ENCODE peak calls at places on chromosomes 7 and 10, in seven cellular contexts. C is GM23248, Y is endothelial cell of umbilical vein, O is lower lobe of right lung, P is body of pancreas, J is IMR-90, M is neuronal stem cell. B is an unnamed sample.

GRCh38 chr10:34964166-34964800 is 125.9 kb downstream of the CUL2 start:
- DNase-seq in J (no peak), Y (no peak), C (no peak), M (no peak), P (no peak), O (no peak), B (no peak)

GRCh38 chr10:12144538-12144937 is 15.1 kb downstream of the SEC61A2 start:
- DNase-seq in O (no peak), M (no peak), P (no peak), C (no peak), J (no peak), Y (no peak), B (no peak)

GRCh38 chr10:43259981-43260761 is 6.7 kb downstream of the RASGEF1A start:
- DNase-seq in C (no peak), O (no peak), P (peak; percentile 52), J (no peak), M (no peak), Y (no peak), B (no peak)

GRCh38 chr10:58979713-58980112 is 196.7 kb upstream of the PHYHIPL start:
- DNase-seq in Y (no peak), M (no peak), O (no peak), C (no peak), J (no peak), P (no peak), B (no peak)

GRCh38 chr7:148982596-148983219 is 45.6 kb downstream of the PDIA4 start:
- DNase-seq in M (no peak), J (peak; percentile 53), C (peak; percentile 70), P (peak; percentile 43), O (no peak), Y (peak; percentile 39), B (no peak)

GRCh38 chr10:59324597-59324996 is 37.8 kb downstream of the FAM13C start:
- DNase-seq in C (no peak), M (no peak), Y (no peak), P (no peak), O (no peak), J (peak; percentile 6), B (no peak)

GRCh38 chr10:10942441-10942840 is 75.2 kb upstream of the CELF2 start:
- DNase-seq in C (peak; percentile 54), P (no peak), Y (no peak), O (no peak), M (no peak), J (peak; percentile 50), B (no peak)

GRCh38 chr7:108358553-108358952 is 97.7 kb downstream of the NRCAM start:
- DNase-seq in P (peak; percentile 90), O (no peak), J (peak; percentile 64), M (no peak), C (peak; percentile 65), Y (no peak), B (peak; percentile 68)

GRCh38 chr7:37062460-37062859 is 338.2 kb upstream of the AOAH start:
- DNase-seq in J (no peak), O (no peak), C (no peak), M (no peak), Y (peak; percentile 28), P (no peak), B (no peak)

GRCh38 chr10:95907454-95908253 is at the start of gene CC2D2B:
- DNase-seq in Y (peak; percentile 89), P (peak; percentile 87), J (peak; percentile 74), M (peak; percentile 82), O (peak; percentile 88), C (peak; percentile 91), B (peak; percentile 86)

GRCh38 chr10:5234106-5234877 is 37.7 kb downstream of the AKR1C4 start:
- DNase-seq in O (no peak), C (peak; percentile 70), Y (no peak), P (peak; percentile 34), J (peak; percentile 50), M (no peak), B (peak; percentile 74)

GRCh38 chr7:6649241-6649961 is 12.3 kb downstream of the ZNF316 start:
- DNase-seq in J (no peak), Y (no peak), O (peak; percentile 36), C (no peak), P (no peak), M (no peak), B (no peak)

GRCh38 chr7:135333946-135334345 is 100.3 kb downstream of the STRA8 start:
- DNase-seq in Y (no peak), O (no peak), P (no peak), J (no peak), M (no peak), C (no peak), B (no peak)

GRCh38 chr10:97714401-97715258 is 1.1 kb downstream of the MARVELD1 start:
- DNase-seq in O (peak; percentile 76), J (peak; percentile 71), C (peak; percentile 94), Y (peak; percentile 58), M (no peak), P (peak; percentile 36), B (peak; percentile 72)

GRCh38 chr10:69957516-69958231 is 95.0 kb upstream of the MACROH2A2 start:
- DNase-seq in Y (no peak), M (no peak), C (no peak), P (no peak), O (no peak), J (no peak), B (no peak)

GRCh38 chr10:22646291-22646926 is 68.0 kb downstream of the PIP4K2A start:
- DNase-seq in Y (no peak), C (no peak), J (no peak), M (no peak), P (no peak), O (no peak), B (no peak)

GRCh38 chr10:31319602-31320178 is 674 bp downstream of the ZEB1 start:
- DNase-seq in J (no peak), Y (no peak), O (no peak), P (no peak), C (no peak), M (no peak), B (peak; percentile 27)

GRCh38 chr10:111085690-111086353 is 9.0 kb downstream of the ADRA2A start:
- DNase-seq in P (no peak), M (no peak), C (no peak), Y (no peak), J (no peak), O (no peak), B (no peak)

GRCh38 chr10:126749030-126749655 is 78.7 kb upstream of the C10orf90 start:
- DNase-seq in J (peak; percentile 75), O (peak; percentile 74), M (peak; percentile 71), P (peak; percentile 89), Y (peak; percentile 69), C (peak; percentile 86), B (peak; percentile 66)

GRCh38 chr10:50386992-50387735 is 135.8 kb upstream of the ASAH2 start:
- DNase-seq in O (no peak), P (no peak), Y (no peak), M (no peak), J (no peak), C (no peak), B (no peak)
- H3K27me3 ChIP-seq in O (no peaks in the 10 kb centered on the region), P (no peaks in the 10 kb centered on the region), Y (no peaks in the 10 kb centered on the region), M (no peaks in the 10 kb centered on the region), J (no peaks in the 10 kb centered on the region), C (no peaks in the 10 kb centered on the region), B (no peaks in the 10 kb centered on the region)

GRCh38 chr7:74455933-74456332 is 2.2 kb downstream of the GTF2IRD1 start:
- DNase-seq in C (peak; percentile 18), P (no peak), Y (no peak), O (no peak), J (no peak), M (no peak), B (no peak)

GRCh38 chr7:74454059-74454947 is 597 bp downstream of the GTF2IRD1 start:
- DNase-seq in C (peak; percentile 28), J (no peak), P (peak; percentile 55), O (no peak), Y (no peak), M (no peak), B (peak; percentile 22)

GRCh38 chr7:74453321-74454011 is at the start of gene GTF2IRD1:
- DNase-seq in P (peak; percentile 77), J (peak; percentile 73), Y (peak; percentile 58), M (peak; percentile 70), O (peak; percentile 77), C (peak; percentile 76), B (peak; percentile 91)

GRCh38 chr7:74457007-74457406 is 3.3 kb downstream of the GTF2IRD1 start:
- DNase-seq in Y (no peak), C (no peak), M (no peak), J (no peak), O (no peak), P (no peak), B (no peak)

DNA sequence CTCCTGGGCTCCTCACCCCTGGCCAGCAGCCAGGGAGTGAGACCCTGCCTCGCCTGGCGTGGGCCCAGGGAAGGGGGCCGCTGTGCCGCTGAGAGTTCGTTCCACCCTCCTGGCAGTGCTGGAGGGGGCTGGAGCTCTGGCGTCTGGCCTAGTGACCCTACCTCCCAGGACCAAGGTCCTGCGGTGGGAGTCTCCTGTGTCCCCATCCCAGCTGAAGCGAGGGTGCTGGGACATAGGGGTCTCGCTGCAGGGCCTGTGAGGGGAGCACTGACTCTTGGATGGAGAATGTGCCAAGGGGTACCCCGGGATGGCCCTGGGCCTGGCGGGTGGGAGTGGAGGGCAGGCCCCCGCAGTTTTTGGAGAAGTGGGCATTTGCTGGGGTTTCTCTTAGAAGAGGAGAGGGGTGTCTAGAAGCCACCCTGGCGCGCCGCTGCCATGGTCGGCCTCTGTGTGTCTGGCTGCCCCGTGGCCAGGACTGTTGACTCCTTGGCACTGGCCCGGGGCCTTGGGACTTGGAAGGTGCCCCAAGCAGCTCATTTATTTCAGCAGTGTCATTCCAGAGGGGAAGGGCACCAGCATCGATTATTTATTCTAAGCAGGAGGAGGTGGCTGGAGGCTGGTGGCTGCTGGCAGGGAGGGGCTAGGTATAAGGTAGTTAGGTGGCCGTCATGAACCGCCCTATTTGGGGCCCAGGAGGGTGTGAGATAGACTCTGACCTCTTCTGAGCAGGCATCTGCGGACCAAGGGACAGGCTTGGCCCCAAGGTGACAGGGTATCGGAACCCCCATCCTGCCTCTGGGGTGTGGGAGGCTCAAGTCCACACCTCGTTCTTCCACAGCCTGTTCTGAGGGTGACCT is 1.5 kb downstream of the GTF2IRD1 start:
- DNase-seq in J (no peak), P (peak; percentile 93), O (no peak), Y (no peak), M (no peak), C (peak; percentile 23), B (peak; percentile 26)
- H3K4me3 ChIP-seq in J (peak overlapping the region; percentile 61), P (peak overlapping the region; percentile 70), O (peak overlapping the region; percentile 72), Y (peak overlapping the region; percentile 39), M (peak overlapping the region; percentile 65), C (peak overlapping the region; percentile 83), B (peak overlapping the region; percentile 63)

DNA sequence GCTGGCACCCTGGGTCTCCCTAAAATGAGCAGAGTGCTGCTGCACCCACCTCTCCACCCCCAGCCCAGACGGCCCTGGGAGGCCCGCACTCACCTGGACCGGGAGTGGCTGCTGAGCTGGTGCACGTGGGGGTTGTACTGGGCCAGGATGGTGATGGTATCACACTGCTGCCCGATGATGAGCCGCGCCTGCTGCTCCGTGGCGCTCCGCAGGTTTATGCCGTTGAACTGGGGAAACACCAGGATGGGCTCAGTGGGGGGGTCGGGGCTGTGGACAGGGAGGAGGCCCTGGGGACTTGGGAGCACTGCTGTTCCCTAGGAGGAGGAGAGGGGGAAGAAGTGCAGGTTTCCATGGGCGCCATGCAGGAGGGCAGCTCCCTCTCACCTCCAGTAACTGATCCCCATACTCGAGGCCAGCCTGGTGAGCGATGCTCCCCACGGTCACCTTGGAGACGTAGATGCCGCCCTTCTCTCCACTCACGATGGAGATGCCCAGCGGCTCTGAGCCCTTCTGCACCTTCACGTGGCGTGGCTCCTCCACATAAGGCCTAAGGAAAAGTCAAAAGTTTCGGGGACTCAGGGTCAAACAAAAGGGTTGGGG is 114.6 kb downstream of the DLG5 start:
- DNase-seq in P (no peak), Y (no peak), J (no peak), M (no peak), C (no peak), O (peak; percentile 42), B (no peak)
- H3K36me3 ChIP-seq in P (peaks cover 22% of the 10 kb centered on the region), Y (peaks cover 3% of the 10 kb centered on the region), J (peaks cover 76% of the 10 kb centered on the region), M (peaks cover 94% of the 10 kb centered on the region), C (no peaks in the 10 kb centered on the region), O (peaks cover 97% of the 10 kb centered on the region), B (peaks cover 28% of the 10 kb centered on the region)

GRCh38 chr7:156203923-156204322 is 391.7 kb upstream of the SHH start:
- DNase-seq in C (no peak), P (no peak), O (no peak), Y (no peak), J (no peak), M (no peak), B (no peak)
- H3K27me3 ChIP-seq in C (no peaks in the 10 kb centered on the region), P (no peaks in the 10 kb centered on the region), O (no peaks in the 10 kb centered on the region), Y (no peaks in the 10 kb centered on the region), J (no peaks in the 10 kb centered on the region), M (no peaks in the 10 kb centered on the region), B (no peaks in the 10 kb centered on the region)